ENCODE peak calls at places on chromosomes 3 and 15, in eight cellular contexts. Z, W, U, O, A, T, F and Q are unnamed samples.

GRCh38 chr15:32715276-32715675 is 2.5 kb upstream of the GREM1 start:
- DNase-seq in O (no peak), W (no peak), T (peak), U (no peak), A (no peak), Z (peak), F (no peak), Q (no peak)

GRCh38 chr3:169754711-169755110 is 10.1 kb downstream of the TERC start:
- DNase-seq in F (no peak), W (no peak), Z (no peak), U (no peak), O (no peak), T (no peak), A (no peak), Q (no peak)

GRCh38 chr3:126528419-126528799 is 4.5 kb downstream of the CHST13 start:
- DNase-seq in T (no peak), W (no peak), U (no peak), F (no peak), Z (no peak), A (no peak), O (no peak), Q (no peak)

GRCh38 chr3:151468284-151468917 is 7.5 kb upstream of the IGSF10 start:
- DNase-seq in Z (no peak), F (peak), T (peak), U (no peak), W (peak), A (no peak), O (no peak), Q (peak)

GRCh38 chr3:150407818-150408231 is 273 bp upstream of the TSC22D2 start:
- DNase-seq in A (no peak), F (no peak), T (no peak), W (peak), U (peak), O (peak), Z (no peak), Q (peak)

GRCh38 chr15:50939911-50940310 is 31.4 kb downstream of the AP4E1 start:
- DNase-seq in A (no peak), T (peak), Z (no peak), U (no peak), F (peak), O (no peak), W (no peak), Q (no peak)

GRCh38 chr15:90838066-90838465 is 30.3 kb upstream of the FURIN start:
- DNase-seq in A (peak), F (no peak), Z (peak), O (no peak), T (no peak), W (no peak), U (no peak), Q (no peak)

GRCh38 chr15:87944687-87945086 is 311.9 kb downstream of the NTRK3 start:
- DNase-seq in T (no peak), A (no peak), O (no peak), U (no peak), W (no peak), Z (no peak), F (no peak), Q (no peak)

GRCh38 chr3:99817047-99817436 is 620 bp upstream of the CMSS1 start:
- DNase-seq in O (peak), F (peak), T (peak), W (no peak), Z (no peak), U (peak), A (no peak), Q (no peak)

GRCh38 chr3:59006791-59007517 is 42.9 kb downstream of the CFAP20DC start:
- DNase-seq in O (no peak), A (no peak), F (peak), T (peak), W (peak), U (no peak), Z (no peak), Q (peak)

GRCh38 chr15:101401286-101401685 is 88.2 kb downstream of the PCSK6 start:
- DNase-seq in O (no peak), W (no peak), U (no peak), T (no peak), A (no peak), Z (no peak), F (no peak), Q (no peak)

GRCh38 chr3:42684632-42685362 is 540 bp upstream of the KLHL40 start:
- DNase-seq in F (no peak), W (no peak), Z (no peak), A (no peak), O (no peak), T (no peak), U (no peak), Q (no peak)

GRCh38 chr15:68201153-68201878 is 3.8 kb downstream of the CALML4 start:
- DNase-seq in T (no peak), A (no peak), W (no peak), F (no peak), O (no peak), U (no peak), Z (no peak), Q (no peak)

GRCh38 chr3:113977822-113978221 is 30.0 kb downstream of the ZDHHC23 start:
- DNase-seq in U (no peak), O (no peak), Z (no peak), A (no peak), T (no peak), F (no peak), W (no peak), Q (no peak)

GRCh38 chr3:146750196-146750595 is 145.1 kb upstream of the PLSCR5 start:
- DNase-seq in U (no peak), W (no peak), O (no peak), T (peak), Z (no peak), F (peak), A (no peak), Q (peak)

GRCh38 chr15:88989578-88989977 is 76.4 kb upstream of the MFGE8 start:
- DNase-seq in Z (no peak), U (no peak), W (no peak), O (no peak), A (no peak), T (peak), F (peak), Q (no peak)